ENCODE peak calls at places on chromosomes 7 and 10, in nine cellular contexts. D, M, V, K, R, F, Y, H and C are unnamed samples.

GRCh38 chr10:29119374-29119773 is 169.5 kb upstream of the LYZL1 start:
- DNase-seq in V (no peak), M (no peak), D (no peak), F (peak), R (peak), K (no peak), Y (no peak), H (peak), C (peak)

GRCh38 chr10:133544506-133544905 is 17.3 kb downstream of the CYP2E1 start:
- DNase-seq in D (no peak), V (no peak), H (no peak), M (no peak), F (no peak), Y (no peak), K (no peak), R (no peak), C (no peak)

GRCh38 chr7:146115665-146116451 is 743 bp upstream of the CNTNAP2 start:
- DNase-seq in V (no peak), D (peak), Y (no peak), H (peak), M (peak), F (peak), K (no peak), R (peak), C (peak)

GRCh38 chr7:108576110-108576509 is 6.4 kb downstream of the DNAJB9 start:
- DNase-seq in V (no peak), D (no peak), Y (no peak), R (no peak), K (no peak), M (no peak), F (no peak), H (no peak), C (no peak)

GRCh38 chr10:125824736-125825135 is 1.4 kb downstream of the BCCIP start:
- DNase-seq in Y (peak), H (no peak), K (no peak), F (no peak), R (no peak), M (no peak), V (no peak), D (no peak), C (no peak)

GRCh38 chr10:121639416-121639815 is 41.2 kb upstream of the FGFR2 start:
- DNase-seq in V (no peak), D (no peak), F (no peak), Y (no peak), K (no peak), R (no peak), H (no peak), M (no peak), C (no peak)

GRCh38 chr10:101683226-101683625 is 11.7 kb downstream of the FBXW4 start:
- DNase-seq in K (no peak), D (no peak), M (no peak), V (no peak), H (no peak), F (no peak), Y (no peak), R (no peak), C (no peak)

GRCh38 chr10:126041804-126042231 is 145.5 kb downstream of the FANK1 start:
- DNase-seq in F (peak), K (peak), Y (peak), D (peak), H (no peak), R (peak), M (peak), V (no peak), C (peak)

GRCh38 chr7:157690058-157690832 is 353.4 kb downstream of the DNAJB6 start:
- DNase-seq in H (no peak), Y (no peak), F (peak), M (no peak), R (no peak), V (no peak), K (no peak), D (no peak), C (peak)

GRCh38 chr10:121500591-121501341 is 97.5 kb downstream of the FGFR2 start:
- DNase-seq in D (no peak), R (no peak), K (no peak), Y (no peak), H (peak), M (no peak), F (no peak), V (no peak), C (no peak)

GRCh38 chr10:79149662-79150443 is 81.1 kb downstream of the ZMIZ1 start:
- DNase-seq in D (peak), K (no peak), R (no peak), M (peak), F (peak), V (no peak), Y (peak), H (no peak), C (no peak)

GRCh38 chr10:97937928-97938327 is 88.3 kb downstream of the GOLGA7B start:
- DNase-seq in D (no peak), Y (no peak), R (no peak), K (no peak), M (no peak), H (no peak), F (no peak), V (no peak), C (no peak)

GRCh38 chr10:21944727-21945386 is 58.7 kb downstream of the DNAJC1 start:
- DNase-seq in M (no peak), H (no peak), V (no peak), R (no peak), F (no peak), K (no peak), D (no peak), Y (no peak), C (no peak)

GRCh38 chr7:139482122-139482521 is 1.4 kb downstream of the KLRG2 start:
- DNase-seq in F (no peak), K (no peak), R (no peak), D (no peak), M (no peak), H (no peak), Y (no peak), V (no peak), C (no peak)

GRCh38 chr7:141325275-141325674 is 225.9 kb upstream of the AGK start:
- DNase-seq in H (no peak), M (no peak), R (no peak), Y (no peak), D (no peak), F (no peak), K (no peak), V (no peak), C (no peak)

GRCh38 chr10:90138844-90139243 is 437.5 kb downstream of the KIF20B start:
- DNase-seq in H (no peak), R (no peak), F (no peak), M (no peak), Y (no peak), D (no peak), K (no peak), V (no peak), C (no peak)

GRCh38 chr7:47722126-47722525 is 140.2 kb upstream of the TNS3 start:
- DNase-seq in D (no peak), F (no peak), H (no peak), V (no peak), R (no peak), Y (no peak), M (no peak), K (no peak), C (no peak)

GRCh38 chr7:158944195-158944594 is 87.8 kb downstream of the DYNC2I1 start:
- DNase-seq in H (no peak), Y (no peak), D (no peak), M (no peak), V (no peak), F (no peak), R (no peak), K (no peak), C (no peak)

GRCh38 chr7:67843615-67844014 is 847.0 kb downstream of the TYW1 start:
- DNase-seq in F (no peak), R (no peak), Y (no peak), K (no peak), D (no peak), H (no peak), V (no peak), M (no peak), C (no peak)

GRCh38 chr7:80078159-80078731 is 56.4 kb upstream of the GNAI1 start:
- DNase-seq in K (no peak), M (no peak), V (no peak), D (no peak), R (no peak), Y (peak), F (no peak), H (no peak), C (no peak)

GRCh38 chr7:17233643-17234397 is 64.6 kb upstream of the AHR start:
- DNase-seq in M (no peak), F (peak), V (no peak), H (no peak), Y (no peak), K (no peak), R (no peak), D (peak), C (no peak)

DNA sequence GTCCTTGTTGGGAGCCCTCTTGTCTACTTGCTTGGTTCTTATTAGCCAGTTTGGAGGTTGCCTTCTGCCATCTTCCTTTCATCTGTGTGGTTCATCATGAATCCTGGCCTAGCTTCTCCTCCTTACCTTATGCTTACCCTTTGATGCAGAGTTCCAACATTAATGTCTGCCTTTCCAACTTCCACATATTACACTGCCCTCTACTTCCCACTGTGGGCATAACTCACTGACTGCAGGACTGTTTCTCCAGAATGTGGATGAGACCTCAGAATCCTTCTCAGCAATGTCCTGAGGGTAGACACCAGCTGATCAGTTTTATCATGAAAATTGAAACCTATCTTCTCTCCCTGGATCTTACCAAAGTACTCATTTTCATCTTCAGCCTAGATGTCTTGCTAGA is 491.0 kb downstream of the LRMDA start:
- DNase-seq in F (no peak), K (no peak), V (no peak), D (no peak), Y (no peak), R (no peak), M (no peak), H (no peak), C (no peak)
- TF ChIP-seq CTCF in F (no peak), K (no peak), V (peak), D (no peak), Y (peak), R (no peak), M (peak), H (no peak), C (peak)

DNA sequence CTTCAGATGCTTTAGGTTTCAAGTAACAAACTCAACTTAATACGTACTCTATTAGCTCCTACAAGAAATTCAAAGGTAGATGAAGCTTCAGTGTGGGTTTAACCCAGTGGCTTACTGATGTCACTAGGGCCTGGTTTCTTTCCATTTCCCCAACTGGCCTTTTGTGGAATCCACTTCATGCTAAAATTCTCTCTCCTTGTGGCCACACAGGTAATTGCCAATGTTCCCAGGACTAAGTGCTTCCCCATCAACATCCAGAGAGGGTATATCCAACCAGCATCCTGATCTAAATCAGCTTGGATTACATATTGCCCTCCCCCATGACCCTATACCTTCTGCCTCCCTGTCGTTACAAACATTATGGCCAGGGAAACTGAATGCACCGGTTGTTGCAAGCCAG is 10.7 kb downstream of the FBXL13 start:
- DNase-seq in D (no peak), Y (peak), K (no peak), H (no peak), F (no peak), M (no peak), V (no peak), R (no peak), C (no peak)
- TF ChIP-seq CTCF in D (no peak), Y (no peak), K (no peak), H (no peak), F (no peak), M (no peak), V (no peak), R (no peak), C (no peak)

GRCh38 chr10:49653530-49653929 is 25.9 kb upstream of the C10orf53 start:
- DNase-seq in F (no peak), V (no peak), R (no peak), Y (no peak), K (no peak), H (peak), D (no peak), M (no peak), C (no peak)

GRCh38 chr10:49651039-49651835 is 28.2 kb upstream of the C10orf53 start:
- DNase-seq in Y (no peak), V (no peak), F (no peak), M (no peak), D (no peak), R (no peak), H (peak), K (no peak), C (no peak)

GRCh38 chr10:49652416-49653385 is 26.8 kb upstream of the C10orf53 start:
- DNase-seq in K (no peak), D (no peak), H (peak), V (no peak), F (no peak), Y (no peak), M (no peak), R (no peak), C (no peak)

GRCh38 chr10:49650724-49651034 is 28.8 kb upstream of the C10orf53 start:
- DNase-seq in M (no peak), D (no peak), F (no peak), R (no peak), Y (no peak), H (peak), K (no peak), V (no peak), C (no peak)

GRCh38 chr10:49651917-49652316 is 27.5 kb upstream of the C10orf53 start:
- DNase-seq in H (peak), K (no peak), V (no peak), F (no peak), Y (no peak), D (no peak), R (no peak), M (no peak), C (no peak)
- TF ChIP-seq CTCF in H (no peak), K (no peak), V (no peak), F (no peak), Y (no peak), D (no peak), R (no peak), M (no peak), C (no peak)

GRCh38 chr7:134646425-134647305 is at the start of gene BPGM:
- DNase-seq in V (peak), D (peak), M (peak), Y (peak), K (peak), F (peak), R (peak), H (peak), C (peak)
- TF ChIP-seq CTCF in V (peak), D (peak), M (peak), Y (peak), K (peak), F (peak), R (no peak), H (no peak), C (peak)